ENCODE peak calls at places on chromosomes 12 and 14, in four cellular contexts. V, U, G and L are unnamed samples.

GRCh38 chr14:68182492-68182891 is 362.9 kb downstream of the RAD51B start:
- DNase-seq in V (no peak), U (no peak), G (no peak), L (no peak)

GRCh38 chr14:61625171-61625570 is 70.1 kb upstream of the HIF1A start:
- DNase-seq in G (no peak), V (no peak), U (peak; percentile 24), L (peak; percentile 10)

GRCh38 chr12:128747441-128747840 is 76.3 kb downstream of the SLC15A4 start:
- DNase-seq in G (no peak), V (no peak), U (no peak), L (no peak)

GRCh38 chr14:74140374-74140850 is 55.7 kb downstream of the LIN52 start:
- DNase-seq in U (no peak), G (no peak), V (no peak), L (no peak)

GRCh38 chr12:67427336-67427735 is 158.2 kb downstream of the CAND1 start:
- DNase-seq in G (no peak), U (no peak), V (no peak), L (no peak)

GRCh38 chr14:58711382-58711781 is 73.6 kb downstream of the DACT1 start:
- DNase-seq in U (no peak), V (no peak), G (no peak), L (no peak)

GRCh38 chr14:92916201-92916600 is 6.7 kb upstream of the CHGA start:
- DNase-seq in G (no peak), U (no peak), V (no peak), L (no peak)

GRCh38 chr12:58433969-58434368 is 486.3 kb downstream of the LRIG3 start:
- DNase-seq in V (no peak), G (no peak), U (no peak), L (no peak)

GRCh38 chr14:57576498-57576897 is 82.8 kb upstream of the CCDC198 start:
- DNase-seq in V (no peak), G (no peak), U (no peak), L (no peak)

GRCh38 chr14:84250863-84251262 is 1279.1 kb upstream of the FLRT2 start:
- DNase-seq in G (no peak), V (no peak), U (no peak), L (no peak)

GRCh38 chr14:102234331-102235264 is 70.4 kb downstream of the MOK start:
- DNase-seq in G (no peak), V (no peak), U (no peak), L (no peak)

GRCh38 chr12:64269161-64269560 is 47.1 kb upstream of the KICS2 start:
- DNase-seq in U (no peak), G (no peak), V (no peak), L (no peak)

GRCh38 chr12:29537292-29537691 is 39.8 kb upstream of the OVCH1 start:
- DNase-seq in U (no peak), G (no peak), V (no peak), L (no peak)

GRCh38 chr14:86722612-86723253 is 1192.8 kb downstream of the FLRT2 start:
- DNase-seq in G (no peak), U (peak; percentile 90), V (no peak), L (no peak)

GRCh38 chr12:117468016-117468415 is 106.6 kb upstream of the NOS1 start:
- DNase-seq in V (no peak), U (no peak), G (no peak), L (no peak)

GRCh38 chr12:46209914-46210834 is 58.7 kb downstream of the SLC38A1 start:
- DNase-seq in V (no peak), G (no peak), U (peak; percentile 11), L (no peak)

GRCh38 chr12:104046306-104046705 is 3.7 kb downstream of the GLT8D2 start:
- DNase-seq in V (no peak), U (no peak), G (no peak), L (no peak)

GRCh38 chr12:110590806-110591326 is 7.7 kb upstream of the PPTC7 start:
- DNase-seq in V (no peak), U (peak; percentile 70), G (no peak), L (no peak)

GRCh38 chr14:30656190-30656632 is 34.1 kb downstream of the SCFD1 start:
- DNase-seq in V (no peak), U (peak; percentile 68), G (peak; percentile 14), L (peak; percentile 21)

GRCh38 chr12:98968896-98969295 is 323.8 kb downstream of the APAF1 start:
- DNase-seq in U (no peak), V (no peak), G (no peak), L (no peak)
- H3K4me3 ChIP-seq in U (no peak overlapping the region), V (no peak overlapping the region), G (no peak overlapping the region), L (no peak overlapping the region)

DNA sequence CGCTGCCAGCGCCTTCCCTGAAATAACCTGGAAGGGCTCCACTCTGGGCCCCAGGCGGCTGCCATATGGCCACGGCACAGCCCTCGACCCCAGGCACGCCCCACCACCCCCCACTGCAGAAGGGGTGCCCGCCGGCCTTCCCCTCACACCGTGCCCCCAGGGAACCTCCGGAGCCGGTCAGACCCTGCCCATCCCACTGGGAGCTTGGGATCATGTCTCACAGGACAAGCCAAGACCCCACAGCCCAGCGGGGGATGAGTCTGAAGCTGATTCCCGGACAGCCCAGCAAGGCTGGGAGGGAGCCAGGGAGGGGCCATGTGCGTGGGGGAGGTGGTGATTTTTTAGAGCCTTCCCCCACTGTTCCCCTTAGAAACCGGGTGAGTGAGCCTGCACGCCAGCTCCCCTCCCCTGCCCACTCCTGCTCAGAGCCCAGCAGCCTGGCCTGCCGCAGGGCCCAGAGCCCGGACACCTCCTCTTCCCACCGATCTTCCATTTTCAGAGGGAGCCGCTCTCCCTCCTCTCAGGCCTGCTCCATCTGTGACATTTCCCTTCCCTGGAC is 1.4 kb downstream of the RIMBP2 start:
- DNase-seq in G (no peak), U (no peak), V (no peak), L (no peak)
- TF ChIP-seq RNF2 in G (no peak), U (no peak), V (no peak), L (no peak)

GRCh38 chr12:92035477-92035876 is 110.2 kb downstream of the BTG1 start:
- DNase-seq in U (no peak), G (no peak), V (no peak), L (no peak)
- H3K4me3 ChIP-seq in U (no peak overlapping the region), G (no peak overlapping the region), V (no peak overlapping the region), L (peak overlapping the region; percentile 24)

GRCh38 chr12:103046154-103046553 is 88.7 kb downstream of the ASCL1 start:
- DNase-seq in G (no peak), U (no peak), V (no peak), L (no peak)

DNA sequence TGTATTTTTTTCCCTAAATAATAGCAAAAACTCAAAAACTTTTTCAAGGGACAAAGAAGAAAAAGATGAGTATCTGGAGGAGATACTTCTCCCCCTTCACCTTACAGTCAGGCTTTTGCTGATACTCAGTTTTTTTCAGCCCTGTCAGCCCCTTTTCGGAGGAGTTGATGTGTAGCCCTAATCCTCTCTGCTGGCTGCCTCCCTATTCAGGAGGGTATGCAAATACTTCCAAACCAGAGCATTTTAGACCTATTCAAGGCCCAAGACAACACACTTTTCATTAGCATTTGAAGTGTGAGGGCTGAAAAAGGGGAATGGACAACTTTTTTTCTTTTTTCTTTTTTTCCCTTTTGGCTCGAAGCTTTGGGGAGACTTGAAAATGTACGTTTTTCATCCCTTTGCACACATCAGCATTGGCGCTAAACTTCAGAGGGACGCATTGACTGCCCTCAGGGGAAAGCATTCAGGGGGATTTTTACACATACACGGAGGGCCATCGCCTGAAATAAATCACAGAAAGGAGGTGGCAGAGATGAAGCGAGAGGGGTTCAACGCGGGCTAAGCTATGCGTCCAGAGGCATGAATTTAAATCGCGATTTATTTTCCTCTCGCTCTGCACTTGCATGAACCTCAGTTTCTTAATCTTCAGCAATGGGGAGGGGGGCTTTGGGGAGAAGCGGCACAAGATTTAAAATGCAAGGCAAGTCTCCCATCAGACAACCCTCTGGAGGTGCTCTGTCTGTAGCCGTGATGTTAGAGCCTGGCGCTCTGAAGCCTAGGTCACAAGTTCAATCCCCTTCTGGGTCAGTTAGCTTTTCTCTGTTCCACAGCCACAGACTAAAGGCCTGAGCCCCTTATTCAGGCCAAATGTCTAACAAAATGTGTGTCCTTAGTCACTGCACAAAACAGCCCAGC is 86.3 kb downstream of the ASCL1 start:
- DNase-seq in G (no peak), U (no peak), V (no peak), L (no peak)
- TF ChIP-seq RNF2 in G (no peak), U (no peak), V (no peak), L (no peak)

DNA sequence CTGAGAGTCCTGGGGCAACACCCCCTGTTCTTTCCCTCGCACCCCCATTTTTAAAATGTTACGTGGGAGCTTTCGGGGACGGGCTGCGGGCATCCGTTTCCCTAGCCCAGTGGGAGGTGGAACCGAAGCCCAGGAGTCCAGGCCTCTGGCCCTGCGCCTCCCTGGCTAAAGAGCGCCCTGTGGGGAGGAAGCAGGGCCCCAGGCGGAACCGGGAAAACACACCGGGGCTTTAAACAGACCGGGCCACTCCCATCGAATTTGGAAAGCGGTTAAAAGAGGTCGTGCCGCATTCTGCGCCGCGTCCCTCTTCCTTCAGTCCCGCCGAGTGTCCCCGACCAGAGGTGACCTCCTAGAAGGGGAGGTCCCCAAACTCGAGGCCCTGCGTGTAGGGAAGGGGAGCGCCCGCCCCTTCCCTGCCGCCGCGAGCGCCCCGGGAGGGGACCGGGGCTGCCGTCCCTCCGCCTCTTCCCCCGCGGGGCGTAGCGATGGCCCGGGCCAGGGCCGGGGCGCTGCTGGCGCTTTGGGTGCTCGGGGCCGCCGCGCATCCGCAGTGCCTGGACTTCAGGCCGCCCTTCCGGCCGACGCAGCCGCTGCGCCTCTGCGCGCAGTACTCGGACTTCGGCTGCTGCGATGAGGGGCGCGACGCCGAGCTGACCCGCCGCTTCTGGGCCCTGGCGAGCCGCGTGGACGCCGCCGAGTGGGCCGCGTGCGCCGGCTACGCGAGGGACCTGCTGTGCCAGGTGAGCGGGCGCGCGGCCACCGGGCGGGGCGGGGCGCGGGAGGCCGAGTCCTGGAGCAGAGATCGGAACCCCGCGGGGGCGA is at the start of gene HHIPL1:
- DNase-seq in V (no peak), G (no peak), U (no peak), L (no peak)
- H3K4me3 ChIP-seq in V (peak within 1 kb of the TSS; percentile 75), G (no peak within 1 kb of the TSS), U (no peak within 1 kb of the TSS), L (peak within 1 kb of the TSS; percentile 44)

DNA sequence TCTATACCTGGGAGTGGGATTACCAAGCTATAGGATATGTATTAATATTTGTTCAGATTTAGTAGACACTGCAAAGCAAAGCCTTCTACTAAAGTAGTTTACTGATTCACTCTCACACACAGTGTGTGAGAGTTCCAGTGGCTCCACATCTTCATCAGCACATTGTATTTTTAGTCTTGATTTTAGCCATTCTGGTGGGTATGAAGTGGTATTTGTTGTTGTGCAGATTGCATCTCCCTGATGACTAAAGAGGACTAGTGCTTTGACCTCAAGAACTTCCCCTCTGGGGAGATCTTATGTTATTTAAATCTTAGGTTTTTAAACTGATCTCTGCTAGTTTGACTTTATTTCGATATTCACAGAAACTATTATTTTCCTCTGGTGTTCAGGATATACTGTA is 479.7 kb upstream of the RGS6 start:
- DNase-seq in G (no peak), V (no peak), U (no peak), L (no peak)
- TF ChIP-seq RNF2 in G (no peak), V (no peak), U (no peak), L (no peak)

DNA sequence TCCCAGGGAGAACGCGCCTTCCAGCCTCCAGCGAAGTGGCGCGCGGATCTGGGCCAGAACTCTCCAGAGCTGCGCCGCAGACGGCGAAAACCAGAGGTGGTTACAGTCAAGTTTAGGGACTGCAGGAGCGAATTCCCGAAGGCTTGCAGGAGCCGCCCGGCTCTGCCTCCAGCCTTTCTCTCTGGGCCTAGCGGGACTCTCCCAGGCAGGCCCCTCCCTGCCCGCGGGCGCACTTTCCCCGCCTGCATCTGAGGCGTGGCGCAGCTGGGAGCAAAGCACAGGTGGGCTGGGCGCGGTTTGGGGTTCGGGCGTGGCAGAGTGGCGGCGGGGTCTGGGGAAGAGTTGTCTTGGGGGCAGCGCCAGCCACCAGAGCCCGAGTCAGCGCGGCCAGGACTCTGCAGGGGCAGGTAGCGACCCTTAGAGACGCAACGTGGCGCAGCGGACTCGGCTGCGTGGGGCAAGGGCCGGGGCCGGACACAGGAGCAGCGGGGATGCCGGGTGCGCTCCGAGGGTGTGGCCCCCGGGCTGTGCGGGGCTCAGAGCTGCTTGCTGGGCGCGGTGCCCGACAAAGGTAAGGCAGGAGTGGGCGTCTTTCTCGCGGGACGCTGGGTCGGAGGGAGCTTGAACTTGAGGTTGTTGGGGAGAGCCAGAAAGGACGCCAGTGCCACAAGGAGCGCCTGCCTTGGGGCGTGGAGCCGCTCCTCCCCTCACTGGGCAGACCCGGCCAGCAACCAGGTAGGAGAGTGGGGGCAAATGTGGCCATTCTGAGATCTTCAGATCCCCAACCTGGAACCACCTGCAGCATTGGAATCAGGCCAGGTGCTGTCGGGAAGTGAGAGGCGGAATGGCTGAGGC is 1126.0 kb downstream of the AACS start:
- DNase-seq in G (no peak), V (peak; percentile 23), U (no peak), L (no peak)
- H3K4me3 ChIP-seq in G (no peak overlapping the region), V (peak overlapping the region; percentile 77), U (no peak overlapping the region), L (no peak overlapping the region)